ENCODE peak calls at places on chromosomes 2 and 18, in six cellular contexts. A is neuronal stem cell, K is IMR-90, D is H9, H is H1, P is mesenchymal stem cell. C is an unnamed sample.

GRCh38 chr2:168430431-168430830 is 25.6 kb upstream of the CERS6 start:
- DNase-seq in D (no peak), K (no peak), A (no peak), H (no peak), P (no peak), C (no peak)

GRCh38 chr2:15667579-15668556 is 76.2 kb downstream of the DDX1 start:
- DNase-seq in D (no peak), K (peak), H (no peak), P (no peak), A (no peak), C (no peak)

GRCh38 chr2:18788590-18788989 is 199.2 kb upstream of the NT5C1B start:
- DNase-seq in K (peak), H (no peak), A (no peak), P (peak), D (no peak), C (no peak)

GRCh38 chr2:184620367-184620766 is 22.0 kb downstream of the ZNF804A start:
- DNase-seq in A (no peak), P (no peak), D (no peak), H (no peak), K (peak), C (no peak)

GRCh38 chr2:74891136-74891764 is 57.3 kb downstream of the HK2 start:
- DNase-seq in A (no peak), K (no peak), D (no peak), P (no peak), H (no peak), C (no peak)

GRCh38 chr2:107258538-107258937 is 372.6 kb upstream of the ST6GAL2 start:
- DNase-seq in P (no peak), D (no peak), H (no peak), A (no peak), K (no peak), C (no peak)

GRCh38 chr2:176704282-176704773 is 435.1 kb downstream of the MTX2 start:
- DNase-seq in P (no peak), H (no peak), D (no peak), A (no peak), K (no peak), C (no peak)

GRCh38 chr2:216695401-216695821 is at the start of gene IGFBP5:
- DNase-seq in H (peak), A (peak), D (peak), P (peak), K (peak), C (peak)

GRCh38 chr2:69200107-69200520 is 186.9 kb downstream of the GFPT1 start:
- DNase-seq in H (no peak), D (no peak), K (peak), P (peak), A (no peak), C (no peak)

GRCh38 chr2:186690796-186691195 is 3.1 kb upstream of the FAM171B start:
- DNase-seq in D (no peak), A (no peak), H (no peak), P (no peak), K (peak), C (no peak)

GRCh38 chr18:9671214-9671613 is 36.9 kb upstream of the RAB31 start:
- DNase-seq in K (no peak), P (no peak), H (no peak), A (no peak), D (no peak), C (no peak)

GRCh38 chr18:40917096-40917495 is 1037.9 kb upstream of the PIK3C3 start:
- DNase-seq in P (peak), A (no peak), D (no peak), H (no peak), K (peak), C (no peak)

GRCh38 chr18:35470440-35470839 is 27.3 kb downstream of the INO80C start:
- DNase-seq in K (no peak), P (no peak), D (no peak), A (no peak), H (no peak), C (no peak)

GRCh38 chr2:98004613-98005012 is 8.9 kb upstream of the TMEM131 start:
- DNase-seq in K (no peak), H (no peak), A (no peak), P (no peak), D (no peak), C (no peak)

GRCh38 chr2:118221952-118222594 is 133.8 kb downstream of the INSIG2 start:
- DNase-seq in K (peak), A (peak), P (peak), H (peak), D (peak), C (peak)

GRCh38 chr2:16264931-16265540 is 324.7 kb downstream of the MYCN start:
- DNase-seq in A (no peak), K (no peak), P (no peak), H (no peak), D (no peak), C (no peak)

GRCh38 chr2:176997074-176997791 is 215.4 kb upstream of the HNRNPA3 start:
- DNase-seq in A (no peak), P (peak), K (peak), H (no peak), D (no peak), C (no peak)

GRCh38 chr2:55581875-55582547 is 35.4 kb downstream of the PPP4R3B start:
- DNase-seq in H (no peak), K (peak), A (no peak), D (no peak), P (peak), C (no peak)

GRCh38 chr2:7154666-7155065 is 237.5 kb downstream of the RNF144A start:
- DNase-seq in K (no peak), H (no peak), A (no peak), D (no peak), P (no peak), C (no peak)

GRCh38 chr2:25825238-25825637 is 53.0 kb downstream of the ASXL2 start:
- DNase-seq in A (no peak), D (no peak), K (no peak), H (no peak), P (no peak), C (no peak)

GRCh38 chr2:206232287-206233035 is 42.0 kb upstream of the ZDBF2 start:
- DNase-seq in P (no peak), D (no peak), A (no peak), H (no peak), K (no peak), C (no peak)
- H2BK5ac ChIP-seq in P (no peak), D (no peak), A (no peak), H (no peak), K (no peak), C (no peak)

DNA sequence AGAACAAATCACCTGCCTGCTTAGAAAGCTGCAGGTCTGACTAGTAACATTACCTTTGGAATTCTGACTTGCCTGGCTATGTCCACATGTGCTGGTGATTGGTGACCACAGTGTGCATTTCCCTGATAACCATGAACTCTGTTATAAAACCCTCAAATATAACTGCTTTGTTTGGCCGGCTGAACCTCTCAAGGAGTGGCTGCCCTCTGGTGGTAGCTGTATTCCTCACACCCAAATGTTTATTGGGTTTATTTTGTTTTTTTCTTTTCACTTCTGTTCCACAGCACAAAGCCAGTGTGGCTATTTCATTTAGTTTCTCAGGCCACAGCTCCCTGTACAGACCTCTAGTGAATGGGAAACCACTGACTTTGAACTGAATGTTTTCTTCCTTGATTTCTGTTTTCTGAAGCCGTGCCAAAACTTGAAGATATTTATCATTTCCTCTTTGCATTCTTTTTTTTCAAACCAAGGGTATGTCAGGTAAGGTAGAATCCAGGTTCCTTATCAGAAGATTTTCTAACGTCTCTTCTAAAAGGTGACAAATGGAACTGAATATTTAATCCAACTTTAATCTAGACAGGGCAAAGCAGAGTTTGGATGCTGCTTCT is 549.0 kb upstream of the VRK2 start:
- DNase-seq in A (peak), P (peak), K (peak), H (peak), D (peak), C (peak)
- H2BK15ac ChIP-seq in A (no peak), P (no peak), K (no peak), H (no peak), D (no peak), C (no peak)

GRCh38 chr2:61283443-61284160 is 121.6 kb downstream of the C2orf74 start:
- DNase-seq in K (no peak), D (no peak), H (no peak), A (no peak), P (no peak), C (no peak)

GRCh38 chr2:61277756-61278155 is 115.8 kb downstream of the C2orf74 start:
- DNase-seq in D (peak), P (no peak), H (no peak), K (no peak), A (no peak), C (no peak)

GRCh38 chr2:61287254-61287653 is 125.3 kb downstream of the C2orf74 start:
- DNase-seq in H (no peak), K (no peak), A (no peak), D (no peak), P (no peak), C (no peak)

GRCh38 chr2:61282104-61282590 is 120.2 kb downstream of the C2orf74 start:
- DNase-seq in D (no peak), K (no peak), P (no peak), A (no peak), H (no peak), C (no peak)
- H4K8ac ChIP-seq in D (no peak), K (no peak), P (no peak), A (no peak), H (no peak), C (no peak)

GRCh38 chr2:137927846-137928245 is 36.4 kb upstream of the HNMT start:
- DNase-seq in A (no peak), K (no peak), D (no peak), P (no peak), H (no peak), C (no peak)

GRCh38 chr2:137924019-137924418 is 40.3 kb upstream of the HNMT start:
- DNase-seq in H (no peak), P (peak), K (no peak), A (no peak), D (no peak), C (no peak)

GRCh38 chr2:137928547-137929503 is 35.4 kb upstream of the HNMT start:
- DNase-seq in A (no peak), H (no peak), P (peak), K (peak), D (no peak), C (peak)

GRCh38 chr2:137925599-137925998 is 38.7 kb upstream of the HNMT start:
- DNase-seq in K (peak), A (no peak), D (no peak), P (peak), H (no peak), C (no peak)

DNA sequence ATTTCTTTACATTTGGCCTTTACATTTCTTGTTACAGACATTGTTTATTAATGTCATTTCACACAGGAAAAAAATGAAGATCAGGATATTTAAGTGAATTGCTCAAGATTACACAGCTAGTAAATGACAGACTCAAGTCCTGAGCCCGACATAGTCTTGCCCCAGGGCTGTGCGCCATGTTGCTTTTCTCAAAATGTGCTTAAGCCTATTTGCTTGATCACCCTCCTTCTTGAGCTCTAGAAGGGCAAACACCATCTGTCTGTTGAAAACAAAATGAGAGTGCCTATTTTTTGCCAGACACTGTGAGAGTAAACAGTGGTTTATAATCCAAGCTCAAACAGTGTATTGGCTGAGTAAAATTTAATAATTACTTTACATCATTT is 34.8 kb upstream of the HNMT start:
- DNase-seq in A (no peak), K (no peak), D (no peak), P (no peak), H (no peak), C (peak)
- H2BK5ac ChIP-seq in A (no peak), K (peak), D (no peak), P (no peak), H (no peak), C (no peak)

DNA sequence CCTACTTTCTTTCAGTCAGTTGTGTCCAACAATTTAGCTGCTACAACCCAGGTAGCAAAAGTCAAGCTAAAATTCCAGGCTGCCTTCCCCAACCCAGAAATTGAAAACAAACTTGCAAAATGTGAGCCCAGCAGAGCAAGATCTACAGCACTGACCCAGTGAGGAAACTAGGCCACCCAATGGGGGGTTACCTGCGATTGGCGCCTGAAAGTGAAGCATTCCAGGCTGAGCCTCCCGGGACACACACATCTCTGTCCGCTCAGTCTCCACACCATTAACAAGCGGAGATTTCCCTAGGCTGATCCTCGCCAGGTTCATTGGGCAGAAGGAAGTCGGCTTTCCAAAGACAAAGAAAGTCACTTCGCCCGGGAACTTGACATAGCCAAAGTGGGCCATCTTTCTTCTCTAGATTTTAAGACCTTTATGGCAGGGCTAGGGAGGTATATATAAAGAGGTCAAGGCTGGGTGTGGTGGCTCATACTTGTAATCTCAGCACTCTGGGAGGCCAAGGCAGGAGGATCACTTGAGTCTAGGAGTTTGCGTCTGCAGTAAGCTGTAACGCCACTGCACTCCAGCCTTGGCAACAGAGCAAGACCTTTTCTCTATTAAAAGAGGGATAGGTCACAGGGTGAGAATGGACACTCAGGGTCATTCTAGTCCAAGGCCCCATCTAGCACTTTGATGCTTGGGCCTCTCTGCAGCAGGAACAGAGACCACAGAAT is 53.6 kb downstream of the TTC32 start:
- DNase-seq in A (no peak), K (no peak), H (peak), P (no peak), D (peak), C (no peak)
- H2BK15ac ChIP-seq in A (no peak), K (no peak), H (no peak), P (no peak), D (no peak), C (no peak)

GRCh38 chr2:202588647-202589581 is 45.9 kb upstream of the FAM117B start:
- DNase-seq in A (peak), H (peak), K (peak), P (peak), D (peak), C (peak)
- H4K8ac ChIP-seq in A (peak), H (peak), K (peak), P (peak), D (no peak), C (no peak)

DNA sequence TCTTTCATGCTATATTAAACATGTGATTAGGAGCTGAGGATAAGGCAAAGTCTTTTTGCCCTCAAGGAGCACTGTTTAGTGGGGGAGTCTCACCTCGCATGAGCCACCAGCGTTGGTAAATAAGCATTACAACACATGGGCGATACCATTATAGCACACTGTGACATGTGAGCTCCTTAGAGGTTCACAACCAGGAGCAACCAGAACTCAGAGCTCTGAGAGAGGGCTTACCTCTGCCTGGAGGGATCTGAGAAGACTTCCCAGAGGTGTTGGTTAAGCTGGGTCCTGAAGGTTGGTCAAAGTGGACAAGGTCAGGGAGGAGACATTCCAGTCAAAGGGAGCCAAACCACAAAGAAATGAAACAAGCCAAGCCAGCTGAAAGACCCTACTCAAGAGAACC is 158.8 kb downstream of the ESCO1 start:
- DNase-seq in P (no peak), K (no peak), H (no peak), D (no peak), A (no peak), C (no peak)
- H2BK5ac ChIP-seq in P (no peak), K (no peak), H (no peak), D (no peak), A (no peak), C (no peak)

C was measured in mesendoderm.